ENCODE peak calls at places on chromosome X, in four cellular contexts. One of them, this sample, is unnamed.

GRCh38 chrX:153590961-153591956 is 7.7 kb downstream of the CCNQ start:
- DNase-seq in K562: no peak
- DNase-seq in H1: no peak
- DNase-seq in HepG2: no peak
- DNase-seq in this sample: no peak

GRCh38 chrX:48897157-48897620 is 379 bp downstream of the TIMM17B start:
- DNase-seq in K562: peak
- DNase-seq in H1: no peak
- DNase-seq in HepG2: peak
- DNase-seq in this sample: peak

GRCh38 chrX:145910017-145910416 is 92.4 kb downstream of the SLITRK2 start:
- DNase-seq in K562: no peak
- DNase-seq in H1: no peak
- DNase-seq in HepG2: no peak
- DNase-seq in this sample: no peak

GRCh38 chrX:106894392-106894909 is 8.7 kb downstream of the RIPPLY1 start:
- DNase-seq in K562: peak
- DNase-seq in H1: peak
- DNase-seq in HepG2: peak
- DNase-seq in this sample: peak

GRCh38 chrX:141669689-141670088 is 28.9 kb downstream of the SPANXD start:
- DNase-seq in K562: no peak
- DNase-seq in H1: no peak
- DNase-seq in HepG2: no peak
- DNase-seq in this sample: no peak

GRCh38 chrX:37302569-37302968 is 46.6 kb upstream of the PRRG1 start:
- DNase-seq in K562: no peak
- DNase-seq in H1: no peak
- DNase-seq in HepG2: peak
- DNase-seq in this sample: peak

GRCh38 chrX:45751156-45751555 is 550.5 kb upstream of the DIPK2B start:
- DNase-seq in K562: no peak
- DNase-seq in H1: no peak
- DNase-seq in HepG2: no peak
- DNase-seq in this sample: no peak

GRCh38 chrX:11059923-11060322 is 51.2 kb upstream of the HCCS start:
- DNase-seq in K562: no peak
- DNase-seq in H1: no peak
- DNase-seq in HepG2: no peak
- DNase-seq in this sample: no peak

GRCh38 chrX:57044226-57044625 is 48.9 kb upstream of the SPIN3 start:
- DNase-seq in K562: no peak
- DNase-seq in H1: no peak
- DNase-seq in HepG2: no peak
- DNase-seq in this sample: no peak

GRCh38 chrX:34900691-34901090 is 41.9 kb upstream of the FAM47B start:
- DNase-seq in K562: no peak
- DNase-seq in H1: no peak
- DNase-seq in HepG2: no peak
- DNase-seq in this sample: no peak

GRCh38 chrX:20378291-20378920 is 111.7 kb upstream of the RPS6KA3 start:
- DNase-seq in K562: no peak
- DNase-seq in H1: no peak
- DNase-seq in HepG2: no peak
- DNase-seq in this sample: no peak

GRCh38 chrX:153924149-153924861 is 1.8 kb downstream of the ARHGAP4 start:
- DNase-seq in K562: no peak
- DNase-seq in H1: no peak
- DNase-seq in HepG2: peak
- DNase-seq in this sample: no peak

GRCh38 chrX:39877919-39878318 is 219.8 kb downstream of the BCOR start:
- DNase-seq in K562: no peak
- DNase-seq in H1: no peak
- DNase-seq in HepG2: no peak
- DNase-seq in this sample: no peak

GRCh38 chrX:136268051-136269048 is 17.1 kb upstream of the MAP7D3 start:
- DNase-seq in K562: peak
- DNase-seq in H1: no peak
- DNase-seq in HepG2: peak
- DNase-seq in this sample: peak

GRCh38 chrX:10157545-10157944 is 770 bp downstream of the CLCN4 start:
- DNase-seq in K562: no peak
- DNase-seq in H1: no peak
- DNase-seq in HepG2: no peak
- DNase-seq in this sample: no peak

GRCh38 chrX:41858161-41858775 is 65.1 kb downstream of the CASK start:
- DNase-seq in K562: no peak
- DNase-seq in H1: peak
- DNase-seq in HepG2: no peak
- DNase-seq in this sample: peak

GRCh38 chrX:52359614-52360232 is 9.1 kb upstream of the XAGE2 start:
- DNase-seq in K562: no peak
- DNase-seq in H1: no peak
- DNase-seq in HepG2: no peak
- DNase-seq in this sample: no peak

GRCh38 chrX:70504772-70505450 is 60.3 kb downstream of the DLG3 start:
- DNase-seq in K562: no peak
- DNase-seq in H1: no peak
- DNase-seq in HepG2: no peak
- DNase-seq in this sample: no peak

GRCh38 chrX:133414399-133415275 is 652 bp downstream of the GPC4 start:
- DNase-seq in K562: no peak
- DNase-seq in H1: no peak
- DNase-seq in HepG2: no peak
- DNase-seq in this sample: peak

GRCh38 chrX:10008483-10009056 is 41.4 kb downstream of the CLDN34 start:
- DNase-seq in K562: no peak
- DNase-seq in H1: no peak
- DNase-seq in HepG2: no peak
- DNase-seq in this sample: no peak

GRCh38 chrX:64205441-64205734 is at the start of gene AMER1:
- DNase-seq in K562: no peak
- DNase-seq in H1: no peak
- DNase-seq in HepG2: no peak
- DNase-seq in this sample: no peak

GRCh38 chrX:52271212-52271611 is 86.5 kb downstream of the MAGED4 start:
- DNase-seq in K562: no peak
- DNase-seq in H1: peak
- DNase-seq in HepG2: no peak
- DNase-seq in this sample: peak

GRCh38 chrX:39133971-39134370 is 332.7 kb downstream of the MID1IP1 start:
- DNase-seq in K562: no peak
- DNase-seq in H1: peak
- DNase-seq in HepG2: no peak
- DNase-seq in this sample: peak

GRCh38 chrX:38654302-38654701 is 93.0 kb downstream of the TSPAN7 start:
- DNase-seq in K562: peak
- DNase-seq in H1: no peak
- DNase-seq in HepG2: peak
- DNase-seq in this sample: no peak

GRCh38 chrX:48573690-48574269 is 504 bp upstream of the RBM3 start:
- DNase-seq in K562: peak
- DNase-seq in H1: no peak
- DNase-seq in HepG2: no peak
- DNase-seq in this sample: no peak

GRCh38 chrX:47061238-47061919 is 16.9 kb upstream of the RGN start:
- DNase-seq in K562: no peak
- DNase-seq in H1: no peak
- DNase-seq in HepG2: no peak
- DNase-seq in this sample: no peak

GRCh38 chrX:132433551-132433950 is 55.3 kb downstream of the MBNL3 start:
- DNase-seq in K562: no peak
- DNase-seq in H1: no peak
- DNase-seq in HepG2: peak
- DNase-seq in this sample: no peak

GRCh38 chrX:20693071-20693470 is 426.4 kb upstream of the RPS6KA3 start:
- DNase-seq in K562: no peak
- DNase-seq in H1: no peak
- DNase-seq in HepG2: no peak
- DNase-seq in this sample: no peak

GRCh38 chrX:8684201-8684600 is 47.7 kb downstream of the ANOS1 start:
- DNase-seq in K562: no peak
- DNase-seq in H1: no peak
- DNase-seq in HepG2: no peak
- DNase-seq in this sample: no peak

GRCh38 chrX:108177321-108177990 is 85.9 kb downstream of the ATG4A start:
- DNase-seq in K562: no peak
- DNase-seq in H1: no peak
- DNase-seq in HepG2: no peak
- DNase-seq in this sample: no peak

GRCh38 chrX:87728024-87728423 is 210.4 kb downstream of the KLHL4 start:
- DNase-seq in K562: peak
- DNase-seq in H1: no peak
- DNase-seq in HepG2: no peak
- DNase-seq in this sample: no peak

GRCh38 chrX:12142661-12143060 is 4.4 kb downstream of the FRMPD4 start:
- DNase-seq in K562: no peak
- DNase-seq in H1: no peak
- DNase-seq in HepG2: no peak
- DNase-seq in this sample: no peak

GRCh38 chrX:12138366-12139313 is at the start of gene FRMPD4:
- DNase-seq in K562: no peak
- DNase-seq in H1: no peak
- DNase-seq in HepG2: no peak
- DNase-seq in this sample: peak

GRCh38 chrX:12137982-12138365 is 299 bp upstream of the FRMPD4 start:
- DNase-seq in K562: no peak
- DNase-seq in H1: no peak
- DNase-seq in HepG2: no peak
- DNase-seq in this sample: no peak

GRCh38 chrX:12141511-12141910 is 3.2 kb downstream of the FRMPD4 start:
- DNase-seq in K562: no peak
- DNase-seq in H1: no peak
- DNase-seq in HepG2: no peak
- DNase-seq in this sample: no peak

GRCh38 chrX:12139934-12140611 is 1.8 kb downstream of the FRMPD4 start:
- DNase-seq in K562: no peak
- DNase-seq in H1: no peak
- DNase-seq in HepG2: no peak
- DNase-seq in this sample: no peak
- TF ChIP-seq CREB1 in K562: no peak
- TF ChIP-seq CREB1 in H1: no peak
- TF ChIP-seq CREB1 in HepG2: no peak
- TF ChIP-seq CREB1 in this sample: no peak

DNA sequence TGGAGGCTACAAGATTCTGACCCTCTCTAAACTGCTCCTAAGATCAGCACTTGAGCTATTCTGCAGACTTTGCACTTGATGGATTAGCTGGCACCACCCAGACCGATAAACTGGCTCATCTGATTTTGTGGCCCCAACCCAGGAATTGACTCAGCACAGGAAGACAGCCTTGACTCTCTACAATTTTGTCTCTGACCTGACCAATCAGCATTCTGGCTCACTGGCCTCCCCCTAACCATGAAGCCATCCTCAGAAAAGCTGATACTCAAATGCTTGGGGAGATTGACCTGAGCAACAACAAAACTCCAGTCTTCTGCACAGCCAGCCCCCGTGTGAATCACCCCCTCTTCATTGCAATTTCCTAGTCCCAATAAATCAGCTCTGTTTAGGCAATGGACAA is 195.4 kb upstream of the PPP1R2C start:
- DNase-seq in K562: no peak
- DNase-seq in H1: no peak
- DNase-seq in HepG2: no peak
- DNase-seq in this sample: no peak
- TF ChIP-seq SP1 in K562: no peak
- TF ChIP-seq SP1 in H1: no peak
- TF ChIP-seq SP1 in HepG2: no peak
- TF ChIP-seq SP1 in this sample: no peak

GRCh38 chrX:17521871-17522693 is 147.1 kb downstream of the NHS start:
- DNase-seq in K562: peak
- DNase-seq in H1: no peak
- DNase-seq in HepG2: no peak
- DNase-seq in this sample: peak
- TF ChIP-seq CREB1 in K562: no peak
- TF ChIP-seq CREB1 in H1: no peak
- TF ChIP-seq CREB1 in HepG2: no peak
- TF ChIP-seq CREB1 in this sample: no peak

DNA sequence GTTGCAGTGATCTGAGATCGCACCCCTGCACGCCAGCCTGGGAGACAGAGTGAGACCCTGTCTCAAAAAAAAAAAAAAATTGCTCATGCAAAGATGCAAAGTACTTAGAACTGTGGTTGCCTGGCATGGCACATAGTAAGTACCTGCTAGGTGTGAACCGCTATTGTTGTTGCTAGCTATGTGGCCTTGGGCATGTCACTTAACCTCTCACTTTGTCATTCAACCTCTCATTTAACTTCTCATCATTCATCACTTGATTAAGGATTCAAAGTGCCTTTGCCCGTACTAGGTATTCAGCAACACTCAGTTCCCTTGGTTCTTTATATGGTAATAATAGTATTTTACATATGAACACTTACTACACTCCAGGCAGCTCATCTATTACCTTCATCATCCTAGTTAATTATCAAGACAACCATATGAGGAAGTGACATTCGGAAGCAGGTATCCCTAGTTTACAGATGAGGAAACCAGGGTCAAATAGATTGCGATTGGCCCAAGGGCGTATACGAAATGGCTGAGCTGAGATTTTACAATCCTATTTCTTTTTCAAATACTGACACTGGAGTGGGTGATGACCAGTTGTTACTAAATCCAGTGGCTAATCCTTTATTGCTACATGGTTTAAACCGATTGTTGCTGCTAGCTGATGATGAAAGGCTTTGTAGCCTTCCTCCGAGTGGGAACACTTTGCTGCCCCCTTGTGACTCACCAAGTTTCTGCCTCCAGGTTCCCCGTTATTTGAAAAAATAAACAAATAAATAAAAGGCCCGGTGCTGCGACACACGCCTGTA is 28.8 kb upstream of the SOWAHD start:
- DNase-seq in K562: peak
- DNase-seq in H1: peak
- DNase-seq in HepG2: peak
- DNase-seq in this sample: peak
- TF ChIP-seq SP1 in K562: no peak
- TF ChIP-seq SP1 in H1: no peak
- TF ChIP-seq SP1 in HepG2: no peak
- TF ChIP-seq SP1 in this sample: no peak

GRCh38 chrX:13470680-13470967 is 98.8 kb upstream of the EGFL6 start:
- DNase-seq in K562: no peak
- DNase-seq in H1: no peak
- DNase-seq in HepG2: no peak
- DNase-seq in this sample: no peak

GRCh38 chrX:13469963-13470679 is 99.3 kb upstream of the EGFL6 start:
- DNase-seq in K562: no peak
- DNase-seq in H1: no peak
- DNase-seq in HepG2: no peak
- DNase-seq in this sample: no peak

GRCh38 chrX:13471269-13471668 is 98.1 kb upstream of the EGFL6 start:
- DNase-seq in K562: no peak
- DNase-seq in H1: no peak
- DNase-seq in HepG2: no peak
- DNase-seq in this sample: peak

GRCh38 chrX:13473666-13474516 is 95.5 kb upstream of the EGFL6 start:
- DNase-seq in K562: no peak
- DNase-seq in H1: no peak
- DNase-seq in HepG2: no peak
- DNase-seq in this sample: no peak

GRCh38 chrX:13472975-13473665 is 96.3 kb upstream of the EGFL6 start:
- DNase-seq in K562: no peak
- DNase-seq in H1: no peak
- DNase-seq in HepG2: no peak
- DNase-seq in this sample: no peak
- TF ChIP-seq CREB1 in K562: no peak
- TF ChIP-seq CREB1 in H1: no peak
- TF ChIP-seq CREB1 in HepG2: no peak
- TF ChIP-seq CREB1 in this sample: no peak